ENCODE peak calls at places on chromosomes 12 and 14, in seven cellular contexts. One of them, this sample, is unnamed.

GRCh38 chr14:74973003-74973614 is 17.7 kb upstream of the PGF start:
- DNase-seq in mammary epithelial cell: no peak
- DNase-seq in OCI-LY7: peak; percentile 62
- DNase-seq in hepatocyte: no peak
- DNase-seq in neural progenitor cell: no peak
- DNase-seq in fibroblast of lung: peak; percentile 57
- DNase-seq in Karpas-422: no peak
- DNase-seq in this sample: peak; percentile 7

GRCh38 chr12:112219195-112219594 is 93.8 kb downstream of the TRAFD1 start:
- DNase-seq in fibroblast of lung: peak; percentile 9
- DNase-seq in neural progenitor cell: no peak
- DNase-seq in mammary epithelial cell: no peak
- DNase-seq in hepatocyte: no peak
- DNase-seq in OCI-LY7: no peak
- DNase-seq in Karpas-422: no peak
- DNase-seq in this sample: no peak

GRCh38 chr14:31326111-31326510 is 94.2 kb downstream of the HEATR5A start:
- DNase-seq in neural progenitor cell: no peak
- DNase-seq in OCI-LY7: peak; percentile 11
- DNase-seq in mammary epithelial cell: peak; percentile 9
- DNase-seq in hepatocyte: no peak
- DNase-seq in Karpas-422: peak; percentile 71
- DNase-seq in fibroblast of lung: peak; percentile 16
- DNase-seq in this sample: no peak

GRCh38 chr14:56119221-56119967 is 1.2 kb downstream of the PELI2 start:
- DNase-seq in hepatocyte: peak; percentile 61
- DNase-seq in Karpas-422: no peak
- DNase-seq in mammary epithelial cell: no peak
- DNase-seq in neural progenitor cell: peak; percentile 71
- DNase-seq in OCI-LY7: peak; percentile 15
- DNase-seq in fibroblast of lung: peak; percentile 47
- DNase-seq in this sample: no peak

GRCh38 chr14:89702151-89702936 is 252.2 kb downstream of the EFCAB11 start:
- DNase-seq in OCI-LY7: no peak
- DNase-seq in hepatocyte: peak; percentile 30
- DNase-seq in Karpas-422: no peak
- DNase-seq in fibroblast of lung: peak; percentile 58
- DNase-seq in neural progenitor cell: no peak
- DNase-seq in mammary epithelial cell: no peak
- DNase-seq in this sample: no peak

GRCh38 chr14:44846232-44846824 is 115.4 kb downstream of the KLHL28 start:
- DNase-seq in mammary epithelial cell: peak; percentile 20
- DNase-seq in fibroblast of lung: peak; percentile 21
- DNase-seq in hepatocyte: peak; percentile 68
- DNase-seq in Karpas-422: peak; percentile 88
- DNase-seq in OCI-LY7: peak; percentile 58
- DNase-seq in neural progenitor cell: peak; percentile 59
- DNase-seq in this sample: peak; percentile 36

GRCh38 chr12:28963554-28963953 is 185.5 kb upstream of the FAR2 start:
- DNase-seq in OCI-LY7: peak; percentile 11
- DNase-seq in neural progenitor cell: peak; percentile 14
- DNase-seq in hepatocyte: peak; percentile 14
- DNase-seq in mammary epithelial cell: peak; percentile 54
- DNase-seq in fibroblast of lung: peak; percentile 45
- DNase-seq in Karpas-422: peak; percentile 53
- DNase-seq in this sample: peak; percentile 36

GRCh38 chr12:89016970-89017778 is 335.1 kb downstream of the DUSP6 start:
- DNase-seq in fibroblast of lung: peak; percentile 62
- DNase-seq in hepatocyte: peak; percentile 84
- DNase-seq in neural progenitor cell: peak; percentile 83
- DNase-seq in Karpas-422: peak; percentile 87
- DNase-seq in mammary epithelial cell: peak; percentile 74
- DNase-seq in OCI-LY7: peak; percentile 71
- DNase-seq in this sample: peak; percentile 82

GRCh38 chr12:25072901-25073645 is 121.9 kb downstream of the DNAI7 start:
- DNase-seq in hepatocyte: no peak
- DNase-seq in mammary epithelial cell: no peak
- DNase-seq in Karpas-422: peak; percentile 51
- DNase-seq in neural progenitor cell: no peak
- DNase-seq in fibroblast of lung: no peak
- DNase-seq in OCI-LY7: no peak
- DNase-seq in this sample: no peak

GRCh38 chr14:76467843-76468242 is 91.9 kb downstream of the ESRRB start:
- DNase-seq in mammary epithelial cell: no peak
- DNase-seq in hepatocyte: peak; percentile 36
- DNase-seq in neural progenitor cell: no peak
- DNase-seq in OCI-LY7: no peak
- DNase-seq in Karpas-422: no peak
- DNase-seq in fibroblast of lung: no peak
- DNase-seq in this sample: no peak

GRCh38 chr12:95004610-95005009 is 1.1 kb upstream of the NDUFA12 start:
- DNase-seq in OCI-LY7: no peak
- DNase-seq in Karpas-422: no peak
- DNase-seq in mammary epithelial cell: no peak
- DNase-seq in hepatocyte: no peak
- DNase-seq in fibroblast of lung: peak; percentile 11
- DNase-seq in neural progenitor cell: no peak
- DNase-seq in this sample: no peak

GRCh38 chr14:55899531-55899930 is 218.7 kb upstream of the PELI2 start:
- DNase-seq in hepatocyte: no peak
- DNase-seq in neural progenitor cell: no peak
- DNase-seq in OCI-LY7: no peak
- DNase-seq in fibroblast of lung: peak; percentile 80
- DNase-seq in mammary epithelial cell: no peak
- DNase-seq in Karpas-422: no peak
- DNase-seq in this sample: no peak

GRCh38 chr14:77691259-77691658 is 16.6 kb downstream of the ALKBH1 start:
- DNase-seq in hepatocyte: no peak
- DNase-seq in Karpas-422: no peak
- DNase-seq in OCI-LY7: no peak
- DNase-seq in neural progenitor cell: no peak
- DNase-seq in mammary epithelial cell: peak; percentile 3
- DNase-seq in fibroblast of lung: no peak
- DNase-seq in this sample: no peak

GRCh38 chr12:54977857-54978256 is 6.7 kb downstream of the TESPA1 start:
- DNase-seq in neural progenitor cell: no peak
- DNase-seq in hepatocyte: no peak
- DNase-seq in fibroblast of lung: no peak
- DNase-seq in Karpas-422: no peak
- DNase-seq in mammary epithelial cell: no peak
- DNase-seq in OCI-LY7: no peak
- DNase-seq in this sample: no peak

GRCh38 chr14:91228112-91229004 is 16.1 kb downstream of the GPR68 start:
- DNase-seq in Karpas-422: no peak
- DNase-seq in OCI-LY7: peak; percentile 61
- DNase-seq in hepatocyte: no peak
- DNase-seq in neural progenitor cell: no peak
- DNase-seq in fibroblast of lung: peak; percentile 88
- DNase-seq in mammary epithelial cell: peak; percentile 46
- DNase-seq in this sample: no peak

GRCh38 chr12:46219892-46220655 is 48.8 kb downstream of the SLC38A1 start:
- DNase-seq in fibroblast of lung: peak; percentile 92
- DNase-seq in mammary epithelial cell: peak; percentile 82
- DNase-seq in hepatocyte: no peak
- DNase-seq in Karpas-422: no peak
- DNase-seq in OCI-LY7: no peak
- DNase-seq in neural progenitor cell: no peak
- DNase-seq in this sample: no peak

GRCh38 chr12:70919597-70920035 is 922 bp downstream of the PTPRR start:
- DNase-seq in fibroblast of lung: peak; percentile 6
- DNase-seq in neural progenitor cell: peak; percentile 76
- DNase-seq in OCI-LY7: no peak
- DNase-seq in mammary epithelial cell: no peak
- DNase-seq in Karpas-422: peak; percentile 59
- DNase-seq in hepatocyte: peak; percentile 23
- DNase-seq in this sample: no peak

GRCh38 chr14:65650843-65651242 is 238.3 kb downstream of the FUT8 start:
- DNase-seq in mammary epithelial cell: no peak
- DNase-seq in fibroblast of lung: no peak
- DNase-seq in OCI-LY7: no peak
- DNase-seq in neural progenitor cell: peak; percentile 10
- DNase-seq in hepatocyte: no peak
- DNase-seq in Karpas-422: no peak
- DNase-seq in this sample: no peak
- H2AFZ ChIP-seq in mammary epithelial cell: no peak overlapping the region
- H2AFZ ChIP-seq in fibroblast of lung: no peak overlapping the region
- H2AFZ ChIP-seq in OCI-LY7: no peak overlapping the region
- H2AFZ ChIP-seq in neural progenitor cell: no peak overlapping the region
- H2AFZ ChIP-seq in hepatocyte: no peak overlapping the region
- H2AFZ ChIP-seq in Karpas-422: no peak overlapping the region
- H2AFZ ChIP-seq in this sample: no peak overlapping the region

GRCh38 chr12:39581592-39581991 is 38.0 kb downstream of the ABCD2 start:
- DNase-seq in neural progenitor cell: no peak
- DNase-seq in Karpas-422: no peak
- DNase-seq in mammary epithelial cell: peak; percentile 65
- DNase-seq in hepatocyte: no peak
- DNase-seq in OCI-LY7: no peak
- DNase-seq in fibroblast of lung: peak; percentile 3
- DNase-seq in this sample: no peak

GRCh38 chr12:39592295-39592694 is 27.3 kb downstream of the ABCD2 start:
- DNase-seq in mammary epithelial cell: no peak
- DNase-seq in neural progenitor cell: no peak
- DNase-seq in Karpas-422: no peak
- DNase-seq in hepatocyte: peak; percentile 28
- DNase-seq in OCI-LY7: no peak
- DNase-seq in fibroblast of lung: no peak
- DNase-seq in this sample: no peak

GRCh38 chr12:39586811-39587210 is 32.8 kb downstream of the ABCD2 start:
- DNase-seq in OCI-LY7: no peak
- DNase-seq in Karpas-422: no peak
- DNase-seq in hepatocyte: peak; percentile 3
- DNase-seq in fibroblast of lung: no peak
- DNase-seq in mammary epithelial cell: no peak
- DNase-seq in neural progenitor cell: no peak
- DNase-seq in this sample: no peak

DNA sequence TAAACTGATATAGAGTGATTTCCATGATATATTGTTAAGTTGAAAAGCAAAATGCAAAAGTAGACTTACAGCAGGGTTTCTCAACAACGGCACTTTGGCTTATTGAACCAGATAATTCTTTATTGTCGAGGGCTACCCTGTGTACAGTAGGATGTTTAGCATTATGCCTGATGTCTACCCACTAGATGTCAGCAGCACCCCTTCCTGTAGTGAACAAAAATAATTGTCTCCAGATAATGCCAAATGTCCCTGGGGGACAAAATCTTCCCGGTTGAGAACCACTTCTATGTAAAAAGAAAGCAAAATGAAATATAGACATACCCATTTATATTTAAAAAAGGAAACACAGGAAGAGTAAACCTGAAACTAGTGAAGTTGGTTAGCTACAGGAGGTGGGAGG is 32.4 kb downstream of the ABCD2 start:
- DNase-seq in neural progenitor cell: no peak
- DNase-seq in hepatocyte: no peak
- DNase-seq in Karpas-422: no peak
- DNase-seq in OCI-LY7: peak; percentile 35
- DNase-seq in mammary epithelial cell: peak; percentile 20
- DNase-seq in fibroblast of lung: no peak
- DNase-seq in this sample: peak; percentile 43
- H2AFZ ChIP-seq in neural progenitor cell: no peak overlapping the region
- H2AFZ ChIP-seq in hepatocyte: no peak overlapping the region
- H2AFZ ChIP-seq in Karpas-422: no peak overlapping the region
- H2AFZ ChIP-seq in OCI-LY7: no peak overlapping the region
- H2AFZ ChIP-seq in mammary epithelial cell: no peak overlapping the region
- H2AFZ ChIP-seq in fibroblast of lung: no peak overlapping the region
- H2AFZ ChIP-seq in this sample: no peak overlapping the region

DNA sequence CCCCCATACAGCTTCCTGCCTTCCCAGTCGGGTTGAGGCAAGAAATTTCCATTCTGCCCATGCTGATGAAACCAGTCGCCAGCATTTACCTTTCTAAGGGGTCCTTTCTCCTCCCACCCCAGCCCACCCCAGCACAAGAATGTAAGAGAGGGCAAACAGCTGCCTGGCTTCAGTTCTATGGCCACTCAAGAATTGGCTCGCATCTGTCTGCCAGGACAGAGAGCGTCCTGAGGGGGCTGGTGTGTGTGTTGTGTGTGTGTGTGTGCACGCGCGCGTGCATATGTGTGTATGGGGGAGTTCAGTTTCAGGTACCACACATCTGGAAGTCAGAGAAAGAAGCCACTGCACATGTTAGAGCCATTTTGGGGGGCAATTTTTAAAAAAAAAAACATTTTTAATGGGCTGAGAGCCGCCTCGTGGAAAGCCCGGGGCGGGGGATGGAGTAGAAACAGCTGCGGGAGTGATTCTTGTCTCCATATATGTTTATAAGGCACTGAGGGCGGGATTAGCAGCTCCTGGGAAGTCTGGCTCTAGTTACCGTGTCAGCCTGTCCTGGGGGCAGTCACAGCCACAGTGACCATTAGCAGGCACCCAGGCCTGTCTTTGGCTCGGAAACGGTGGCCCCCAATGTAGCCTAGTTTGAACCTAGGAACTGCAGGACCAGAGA is at the start of gene WNT5B:
- DNase-seq in neural progenitor cell: peak; percentile 42
- DNase-seq in hepatocyte: no peak
- DNase-seq in fibroblast of lung: no peak
- DNase-seq in Karpas-422: no peak
- DNase-seq in mammary epithelial cell: no peak
- DNase-seq in OCI-LY7: no peak
- DNase-seq in this sample: no peak
- H2AFZ ChIP-seq in neural progenitor cell: no peak within 1 kb of the TSS
- H2AFZ ChIP-seq in hepatocyte: peak within 1 kb of the TSS; percentile 26
- H2AFZ ChIP-seq in fibroblast of lung: no peak within 1 kb of the TSS
- H2AFZ ChIP-seq in Karpas-422: peak within 1 kb of the TSS; percentile 81
- H2AFZ ChIP-seq in mammary epithelial cell: peak within 1 kb of the TSS; percentile 51
- H2AFZ ChIP-seq in OCI-LY7: no peak within 1 kb of the TSS
- H2AFZ ChIP-seq in this sample: no peak within 1 kb of the TSS

GRCh38 chr14:94026173-94026885 is at the start of gene OTUB2:
- DNase-seq in neural progenitor cell: peak; percentile 98
- DNase-seq in mammary epithelial cell: peak; percentile 100
- DNase-seq in Karpas-422: peak; percentile 97
- DNase-seq in OCI-LY7: peak; percentile 98
- DNase-seq in fibroblast of lung: peak; percentile 98
- DNase-seq in hepatocyte: peak; percentile 97
- DNase-seq in this sample: peak; percentile 96
- H2AFZ ChIP-seq in neural progenitor cell: peak within 1 kb of the TSS; percentile 77
- H2AFZ ChIP-seq in mammary epithelial cell: peak within 1 kb of the TSS; percentile 81
- H2AFZ ChIP-seq in Karpas-422: no peak within 1 kb of the TSS
- H2AFZ ChIP-seq in OCI-LY7: peak within 1 kb of the TSS; percentile 86
- H2AFZ ChIP-seq in fibroblast of lung: peak within 1 kb of the TSS; percentile 68
- H2AFZ ChIP-seq in hepatocyte: peak within 1 kb of the TSS; percentile 68
- H2AFZ ChIP-seq in this sample: peak within 1 kb of the TSS; percentile 38

This sample was measured in MM.1S.